ENCODE peak calls at places on chromosome 14, in ten cellular contexts. G, B, V, P, C, N, E, K, L and H are unnamed samples.

GRCh38 chr14:29353473-29353872 is 574.2 kb downstream of the PRKD1 start:
- DNase-seq in N (no peak), P (no peak), B (no peak), V (no peak), L (no peak), C (no peak), E (no peak), G (no peak), K (no peak), H (no peak)

GRCh38 chr14:89921896-89922548 is 32.5 kb downstream of the EFCAB11 start:
- DNase-seq in N (peak; percentile 65), E (no peak), C (no peak), K (no peak), L (peak; percentile 96), P (no peak), V (no peak), B (no peak), G (no peak), H (peak; percentile 76)

GRCh38 chr14:95507701-95508103 is 8.7 kb downstream of the SYNE3 start:
- DNase-seq in P (no peak), C (no peak), B (no peak), V (no peak), N (peak; percentile 77), L (peak; percentile 73), G (no peak), E (peak; percentile 49), K (no peak), H (peak; percentile 78)

GRCh38 chr14:100585448-100586152 is 1.6 kb downstream of the BEGAIN start:
- DNase-seq in G (peak; percentile 45), C (no peak), E (no peak), K (no peak), L (no peak), N (no peak), P (no peak), B (no peak), V (no peak), H (no peak)

GRCh38 chr14:59310644-59311043 is 122.2 kb downstream of the DAAM1 start:
- DNase-seq in K (no peak), G (no peak), L (peak; percentile 60), E (no peak), C (no peak), V (no peak), B (no peak), N (no peak), P (no peak), H (no peak)

GRCh38 chr14:68628605-68629310 is 164.1 kb downstream of the ZFP36L1 start:
- DNase-seq in V (peak; percentile 64), E (no peak), L (no peak), P (peak; percentile 60), K (no peak), C (peak; percentile 12), N (no peak), G (peak; percentile 83), B (peak; percentile 57), H (no peak)

GRCh38 chr14:54258382-54258781 is 138.4 kb upstream of the CDKN3 start:
- DNase-seq in N (no peak), C (no peak), L (no peak), E (no peak), G (no peak), K (no peak), P (no peak), B (no peak), V (no peak), H (no peak)

GRCh38 chr14:104603623-104604401 is 760 bp downstream of the TMEM179 start:
- DNase-seq in P (peak; percentile 37), K (peak; percentile 51), V (peak; percentile 7), B (no peak), C (no peak), E (no peak), G (no peak), L (no peak), N (no peak), H (no peak)

GRCh38 chr14:31243860-31244259 is 36.3 kb upstream of the HECTD1 start:
- DNase-seq in K (no peak), P (peak; percentile 59), L (no peak), V (peak; percentile 51), G (peak; percentile 56), N (no peak), B (peak; percentile 88), E (no peak), C (peak; percentile 23), H (no peak)

GRCh38 chr14:24401810-24402702 is 3.3 kb downstream of the NYNRIN start:
- DNase-seq in L (no peak), N (no peak), E (no peak), K (no peak), G (no peak), C (no peak), B (no peak), V (no peak), P (no peak), H (no peak)

GRCh38 chr14:89067293-89067972 is 243.0 kb downstream of the TTC8 start:
- DNase-seq in E (no peak), V (no peak), B (no peak), N (no peak), P (no peak), K (no peak), C (no peak), L (no peak), G (no peak), H (no peak)

GRCh38 chr14:36857136-36857535 is 195.5 kb downstream of the PAX9 start:
- DNase-seq in B (no peak), E (no peak), C (no peak), K (peak; percentile 95), N (no peak), G (peak; percentile 64), V (no peak), P (no peak), L (no peak), H (no peak)

GRCh38 chr14:55288439-55288838 is 17.2 kb downstream of the FBXO34 start:
- DNase-seq in G (no peak), C (no peak), K (no peak), V (no peak), E (no peak), N (no peak), P (no peak), L (no peak), B (no peak), H (no peak)

GRCh38 chr14:35403085-35403396 is 1.5 kb downstream of the NFKBIA start:
- DNase-seq in L (no peak), V (peak; percentile 33), N (peak; percentile 47), P (no peak), G (peak; percentile 39), K (no peak), C (peak; percentile 33), E (no peak), B (no peak), H (no peak)

GRCh38 chr14:55107766-55108554 is 21.1 kb upstream of the LGALS3 start:
- DNase-seq in C (no peak), E (no peak), L (peak; percentile 98), V (peak; percentile 84), G (peak; percentile 76), N (peak; percentile 95), P (peak; percentile 57), B (peak; percentile 82), K (no peak), H (peak; percentile 96)

GRCh38 chr14:50452979-50453705 is 56.5 kb upstream of the CDKL1 start:
- DNase-seq in K (no peak), G (no peak), E (no peak), L (peak; percentile 86), C (no peak), P (no peak), B (no peak), N (peak; percentile 55), V (peak; percentile 8), H (peak; percentile 64)

GRCh38 chr14:95774265-95775160 is 60.6 kb upstream of the TCL1A start:
- DNase-seq in K (peak; percentile 35), L (peak; percentile 41), V (peak; percentile 65), B (peak; percentile 59), P (peak; percentile 66), E (peak; percentile 18), N (peak; percentile 81), G (peak; percentile 90), C (peak; percentile 40), H (peak; percentile 69)

GRCh38 chr14:23550131-23550826 is 1.3 kb downstream of the ZFHX2 start:
- DNase-seq in K (peak; percentile 33), E (no peak), V (no peak), B (no peak), C (no peak), L (no peak), P (no peak), G (peak; percentile 55), N (no peak), H (no peak)